ENCODE peak calls at places on chromosomes 2 and 18, in four cellular contexts. N is spleen, M is H9, C is psoas muscle. O is an unnamed sample.

GRCh38 chr2:88690591-88691338 is 708 bp upstream of the RPIA start:
- DNase-seq in M (peak; percentile 48), C (peak; percentile 41), N (peak; percentile 87), O (peak; percentile 64)

GRCh38 chr2:9897331-9897737 is 54.1 kb downstream of the TAF1B start:
- DNase-seq in M (no peak), C (peak; percentile 73), N (no peak), O (peak; percentile 52)

GRCh38 chr2:81872043-81872442 is 1567.5 kb upstream of the LRRTM1 start:
- DNase-seq in N (no peak), C (no peak), M (no peak), O (no peak)

GRCh38 chr18:23231340-23232021 is 96.2 kb downstream of the CABLES1 start:
- DNase-seq in C (peak; percentile 65), M (no peak), N (no peak), O (peak; percentile 28)

GRCh38 chr18:9631814-9632496 is 17.6 kb upstream of the PPP4R1 start:
- DNase-seq in N (no peak), C (no peak), M (no peak), O (no peak)

GRCh38 chr18:13036622-13037320 is 45.6 kb downstream of the CEP192 start:
- DNase-seq in N (no peak), C (no peak), M (no peak), O (no peak)

GRCh38 chr18:72648079-72648478 is 103.9 kb upstream of the CBLN2 start:
- DNase-seq in N (no peak), C (no peak), M (no peak), O (no peak)

GRCh38 chr2:64537991-64538390 is 13.9 kb downstream of the AFTPH start:
- DNase-seq in N (no peak), M (no peak), C (no peak), O (no peak)

GRCh38 chr2:206701952-206702630 is 16.1 kb downstream of the DYTN start:
- DNase-seq in M (no peak), C (no peak), N (no peak), O (no peak)

GRCh38 chr2:106531676-106532075 is 44.5 kb downstream of the CD8B2 start:
- DNase-seq in C (no peak), N (no peak), M (no peak), O (no peak)

GRCh38 chr2:134292514-134292913 is 38.6 kb downstream of the MGAT5 start:
- DNase-seq in N (no peak), M (no peak), C (no peak), O (no peak)

GRCh38 chr2:97993926-97994325 is 1.8 kb downstream of the TMEM131 start:
- DNase-seq in M (no peak), C (no peak), N (no peak), O (no peak)
- H3K27ac ChIP-seq in M (no peak overlapping the region), C (peak overlapping the region; percentile 99), N (peak overlapping the region; percentile 99), O (peak overlapping the region; percentile 100)

DNA sequence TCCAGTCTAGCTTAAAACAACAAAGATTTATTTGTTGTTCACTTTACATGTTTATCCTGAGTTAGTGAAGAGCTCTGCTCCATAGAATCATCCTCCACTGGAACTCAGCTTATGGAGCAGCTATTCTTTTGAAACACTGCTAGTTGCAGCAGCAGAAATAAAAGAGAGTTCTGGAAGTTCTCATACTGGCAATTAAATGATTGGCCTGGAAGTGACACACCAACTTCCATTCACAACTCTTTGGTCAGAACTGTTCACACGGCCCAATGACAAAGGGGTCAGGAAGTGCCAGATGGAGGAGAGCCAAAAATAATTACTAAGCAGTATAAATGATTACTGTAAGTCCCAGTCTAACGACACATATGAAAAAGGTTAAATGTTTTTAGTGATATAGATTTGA is 39.1 kb downstream of the FBXO11 start:
- DNase-seq in C (no peak), N (no peak), M (no peak), O (peak; percentile 10)
- H3K27ac ChIP-seq in C (peak overlapping the region; percentile 26), N (no peak overlapping the region), M (no peak overlapping the region), O (no peak overlapping the region)

GRCh38 chr2:217915706-217916105 is 87.1 kb downstream of the TNS1 start:
- DNase-seq in N (no peak), C (peak; percentile 13), M (no peak), O (no peak)

GRCh38 chr2:217919204-217919603 is 83.6 kb downstream of the TNS1 start:
- DNase-seq in C (peak; percentile 12), M (no peak), N (no peak), O (no peak)

GRCh38 chr2:217914878-217915277 is 87.9 kb downstream of the TNS1 start:
- DNase-seq in N (no peak), M (no peak), C (no peak), O (no peak)

GRCh38 chr2:217918220-217919024 is 84.4 kb downstream of the TNS1 start:
- DNase-seq in N (no peak), C (peak; percentile 58), M (peak; percentile 74), O (no peak)

DNA sequence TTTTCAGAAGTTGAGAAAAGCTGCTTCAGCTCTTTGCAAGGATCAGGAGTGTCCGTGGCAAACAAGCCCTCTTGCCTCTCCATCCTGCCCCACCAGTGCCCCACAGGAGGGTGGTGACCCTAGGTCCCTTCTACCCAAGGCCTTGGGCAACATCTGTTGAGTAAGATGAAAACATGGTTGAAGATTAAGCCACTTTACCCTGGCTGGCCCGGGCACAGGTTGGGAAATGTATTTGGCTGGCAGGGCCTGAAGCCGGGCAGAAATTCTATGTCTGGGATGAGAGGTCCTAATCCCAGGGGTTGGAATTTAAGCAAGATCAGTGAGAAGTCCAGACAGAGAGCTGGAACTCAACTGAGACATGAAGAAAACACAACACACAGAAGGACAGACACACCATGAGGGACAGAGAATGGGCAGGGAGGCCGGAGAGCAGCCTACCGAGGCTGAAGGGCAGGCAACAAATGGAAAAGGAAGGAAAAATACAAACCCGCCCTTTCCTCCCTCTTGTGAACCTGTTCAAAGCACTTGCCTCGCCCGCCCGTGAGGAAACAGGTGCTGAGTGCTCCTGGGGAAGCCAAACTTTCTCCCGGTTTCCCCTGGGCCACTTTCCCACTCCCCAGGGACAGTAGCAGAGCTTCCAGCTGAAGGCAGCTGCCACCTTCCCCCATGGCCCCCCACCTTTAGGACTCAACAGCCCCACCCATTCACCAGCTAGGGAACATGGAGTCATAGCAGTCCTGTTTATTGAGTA is 86.1 kb downstream of the TNS1 start:
- DNase-seq in M (no peak), N (no peak), C (peak; percentile 50), O (no peak)
- H3K27ac ChIP-seq in M (no peak overlapping the region), N (peak overlapping the region; percentile 47), C (peak overlapping the region; percentile 97), O (no peak overlapping the region)

DNA sequence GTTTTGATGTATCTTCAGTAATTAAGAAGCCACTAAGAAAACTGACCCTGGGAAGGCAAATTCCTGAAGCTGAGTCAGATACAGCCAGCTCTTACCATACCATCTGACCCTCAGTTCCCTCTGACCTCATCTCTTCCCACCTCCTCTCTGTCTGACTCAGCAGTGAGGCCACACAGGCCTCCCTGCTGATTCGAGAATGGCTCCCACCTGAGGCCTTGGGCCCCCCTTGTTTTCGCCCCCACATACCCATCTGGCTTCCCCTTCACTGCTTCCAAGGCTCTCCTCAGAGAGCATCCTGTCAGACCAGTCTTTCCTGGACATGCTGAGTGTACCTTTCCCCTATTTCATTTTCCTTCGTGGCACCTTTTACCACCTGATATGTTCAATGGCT is 71.0 kb upstream of the CYP1B1 start:
- DNase-seq in N (no peak), C (peak; percentile 34), M (peak; percentile 78), O (peak; percentile 86)
- H3K27ac ChIP-seq in N (peak overlapping the region; percentile 80), C (peak overlapping the region; percentile 57), M (no peak overlapping the region), O (peak overlapping the region; percentile 93)

DNA sequence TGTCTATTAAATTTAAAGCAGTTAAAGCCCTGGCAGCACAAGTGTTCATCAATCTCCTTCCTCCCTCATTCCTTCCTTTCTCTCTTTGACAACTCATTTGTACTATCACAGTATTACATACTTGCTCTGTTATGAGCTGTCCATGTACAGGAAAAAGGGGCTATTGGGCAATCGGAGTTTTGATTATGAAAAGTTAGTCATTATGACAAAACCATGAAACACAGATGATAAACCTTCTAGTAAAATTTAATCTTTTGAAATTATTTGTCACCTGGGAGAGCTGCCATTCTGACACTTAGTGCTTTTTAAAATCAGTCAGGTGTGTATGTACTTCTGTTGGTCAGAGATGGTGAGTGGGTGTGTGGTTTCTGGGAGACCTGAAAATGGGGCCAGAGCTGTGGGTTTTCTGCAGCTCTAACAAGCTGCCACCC is 39.4 kb downstream of the MAP4K4 start:
- DNase-seq in C (no peak), N (no peak), M (no peak), O (no peak)
- H3K27ac ChIP-seq in C (peak overlapping the region; percentile 85), N (no peak overlapping the region), M (no peak overlapping the region), O (peak overlapping the region; percentile 41)

GRCh38 chr2:239318091-239318725 is 82.6 kb downstream of the HDAC4 start:
- DNase-seq in C (no peak), M (peak; percentile 8), N (peak; percentile 46), O (no peak)

GRCh38 chr2:239319261-239319661 is 81.6 kb downstream of the HDAC4 start:
- DNase-seq in M (peak; percentile 23), C (peak; percentile 59), N (peak; percentile 83), O (no peak)

GRCh38 chr2:239321596-239322413 is 79.0 kb downstream of the HDAC4 start:
- DNase-seq in M (peak; percentile 8), C (no peak), N (peak; percentile 64), O (no peak)

GRCh38 chr2:239316562-239317465 is 84.0 kb downstream of the HDAC4 start:
- DNase-seq in C (peak; percentile 76), M (peak; percentile 17), N (peak; percentile 79), O (peak; percentile 35)

DNA sequence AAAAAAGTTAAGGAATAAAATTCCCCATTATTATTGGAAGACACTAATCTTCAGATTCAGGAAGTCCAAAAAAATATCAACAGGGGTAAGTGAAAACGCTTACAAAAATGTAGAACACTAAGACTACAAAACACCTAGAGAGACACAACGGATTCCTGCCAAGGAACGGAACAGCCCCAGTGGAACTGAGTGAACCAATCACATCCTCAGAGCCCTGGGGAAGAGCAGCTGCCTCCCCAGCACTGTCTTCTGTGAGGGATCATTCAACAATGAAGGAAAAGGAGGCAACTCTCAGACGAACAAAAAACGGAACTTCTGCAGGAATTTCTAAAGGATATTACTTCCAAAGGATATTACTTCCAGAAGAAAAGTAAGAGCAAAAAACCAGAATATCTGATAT is 82.0 kb downstream of the HDAC4 start:
- DNase-seq in M (peak; percentile 15), N (no peak), C (no peak), O (no peak)
- H3K27ac ChIP-seq in M (no peak overlapping the region), N (peak overlapping the region; percentile 68), C (peak overlapping the region; percentile 82), O (peak overlapping the region; percentile 39)

GRCh38 chr2:230796280-230796862 is 68.4 kb upstream of the ITM2C start:
- DNase-seq in C (no peak), N (no peak), M (no peak), O (no peak)

GRCh38 chr2:230793573-230794359 is 71.0 kb upstream of the ITM2C start:
- DNase-seq in N (peak; percentile 74), C (peak; percentile 64), M (no peak), O (peak; percentile 79)

GRCh38 chr2:230795856-230796255 is 68.9 kb upstream of the ITM2C start:
- DNase-seq in N (no peak), M (no peak), C (peak; percentile 30), O (no peak)

GRCh38 chr2:230797515-230798495 is 66.9 kb upstream of the ITM2C start:
- DNase-seq in C (no peak), N (no peak), M (no peak), O (no peak)

DNA sequence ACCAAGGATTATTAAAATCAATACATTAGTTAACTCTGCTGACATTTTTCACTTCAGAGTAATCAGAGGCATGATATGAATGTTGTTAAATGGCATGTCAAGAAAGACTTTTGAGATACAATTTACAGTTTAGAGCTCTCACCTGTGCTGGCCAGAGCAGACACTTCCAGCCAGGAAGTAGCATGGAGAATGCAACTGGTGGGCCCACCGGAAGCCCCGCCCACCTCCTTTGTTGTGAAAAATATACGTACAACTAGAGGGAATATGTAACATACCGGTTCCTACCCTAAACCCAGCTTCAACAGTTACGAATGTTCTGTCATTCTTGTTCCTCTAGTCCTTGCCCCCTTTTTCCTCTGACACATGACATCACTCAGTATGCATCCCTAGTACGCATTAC is 70.3 kb upstream of the ITM2C start:
- DNase-seq in N (no peak), C (no peak), M (no peak), O (peak; percentile 38)
- H3K27ac ChIP-seq in N (peak overlapping the region; percentile 66), C (peak overlapping the region; percentile 80), M (no peak overlapping the region), O (peak overlapping the region; percentile 90)

O was measured in hepatocyte.